ENCODE peak calls at places on chromosome 2, in four cellular contexts. One of them, this sample, is unnamed.
A peak's percentile ranks its signal among the peaks of the same experiment; 100 is the strongest.

GRCh38 chr2:168450171-168450570 is 5.9 kb upstream of the CERS6 start:
- DNase-seq in H1: no peak
- DNase-seq in PC-9: no peak
- DNase-seq in GM23248: no peak
- DNase-seq in this sample: no peak

GRCh38 chr2:237873382-237873781 is 14.0 kb downstream of the RAMP1 start:
- DNase-seq in PC-9: no peak
- DNase-seq in H1: no peak
- DNase-seq in GM23248: no peak
- DNase-seq in this sample: no peak

GRCh38 chr2:43219383-43220228 is 6.8 kb downstream of the ZFP36L2 start:
- DNase-seq in GM23248: peak; percentile 90
- DNase-seq in H1: peak; percentile 76
- DNase-seq in PC-9: peak; percentile 91
- DNase-seq in this sample: no peak

GRCh38 chr2:21251216-21251971 is 127.6 kb downstream of the TDRD15 start:
- DNase-seq in GM23248: no peak
- DNase-seq in H1: no peak
- DNase-seq in PC-9: no peak
- DNase-seq in this sample: no peak

GRCh38 chr2:32553829-32554432 is 73.9 kb upstream of the TTC27 start:
- DNase-seq in H1: no peak
- DNase-seq in PC-9: no peak
- DNase-seq in GM23248: peak; percentile 63
- DNase-seq in this sample: peak; percentile 53

GRCh38 chr2:175175896-175176295 is 5.6 kb downstream of the ATP5MC3 start:
- DNase-seq in GM23248: peak; percentile 21
- DNase-seq in PC-9: no peak
- DNase-seq in H1: no peak
- DNase-seq in this sample: no peak

GRCh38 chr2:136351684-136352083 is 233.7 kb upstream of the CXCR4 start:
- DNase-seq in GM23248: no peak
- DNase-seq in H1: no peak
- DNase-seq in PC-9: no peak
- DNase-seq in this sample: no peak

GRCh38 chr2:70143314-70144150 is 47.3 kb downstream of the C2orf42 start:
- DNase-seq in GM23248: peak; percentile 61
- DNase-seq in H1: no peak
- DNase-seq in PC-9: peak; percentile 58
- DNase-seq in this sample: no peak

GRCh38 chr2:180077295-180077906 is 70.3 kb upstream of the CWC22 start:
- DNase-seq in GM23248: peak; percentile 40
- DNase-seq in H1: no peak
- DNase-seq in PC-9: no peak
- DNase-seq in this sample: no peak

GRCh38 chr2:16072638-16073290 is 132.4 kb downstream of the MYCN start:
- DNase-seq in PC-9: no peak
- DNase-seq in GM23248: no peak
- DNase-seq in H1: no peak
- DNase-seq in this sample: no peak

GRCh38 chr2:102155703-102156515 is 13.4 kb downstream of the IL1R1 start:
- DNase-seq in H1: no peak
- DNase-seq in PC-9: no peak
- DNase-seq in GM23248: peak; percentile 68
- DNase-seq in this sample: no peak

GRCh38 chr2:16149349-16150243 is 209.2 kb downstream of the MYCN start:
- DNase-seq in PC-9: no peak
- DNase-seq in GM23248: no peak
- DNase-seq in H1: peak; percentile 31
- DNase-seq in this sample: no peak

GRCh38 chr2:64951306-64951953 is 37.8 kb upstream of the SLC1A4 start:
- DNase-seq in GM23248: no peak
- DNase-seq in H1: no peak
- DNase-seq in PC-9: no peak
- DNase-seq in this sample: no peak

GRCh38 chr2:20447437-20448245 is 767 bp downstream of the RHOB start:
- DNase-seq in H1: peak; percentile 71
- DNase-seq in PC-9: no peak
- DNase-seq in GM23248: peak; percentile 77
- DNase-seq in this sample: no peak

GRCh38 chr2:63057249-63058148 is 6.9 kb downstream of the OTX1 start:
- DNase-seq in GM23248: no peak
- DNase-seq in PC-9: no peak
- DNase-seq in H1: peak; percentile 68
- DNase-seq in this sample: no peak
- TF ChIP-seq EZH2 in GM23248: no peak
- TF ChIP-seq EZH2 in PC-9: no peak
- TF ChIP-seq EZH2 in H1: peak; percentile 57
- TF ChIP-seq EZH2 in this sample: no peak

DNA sequence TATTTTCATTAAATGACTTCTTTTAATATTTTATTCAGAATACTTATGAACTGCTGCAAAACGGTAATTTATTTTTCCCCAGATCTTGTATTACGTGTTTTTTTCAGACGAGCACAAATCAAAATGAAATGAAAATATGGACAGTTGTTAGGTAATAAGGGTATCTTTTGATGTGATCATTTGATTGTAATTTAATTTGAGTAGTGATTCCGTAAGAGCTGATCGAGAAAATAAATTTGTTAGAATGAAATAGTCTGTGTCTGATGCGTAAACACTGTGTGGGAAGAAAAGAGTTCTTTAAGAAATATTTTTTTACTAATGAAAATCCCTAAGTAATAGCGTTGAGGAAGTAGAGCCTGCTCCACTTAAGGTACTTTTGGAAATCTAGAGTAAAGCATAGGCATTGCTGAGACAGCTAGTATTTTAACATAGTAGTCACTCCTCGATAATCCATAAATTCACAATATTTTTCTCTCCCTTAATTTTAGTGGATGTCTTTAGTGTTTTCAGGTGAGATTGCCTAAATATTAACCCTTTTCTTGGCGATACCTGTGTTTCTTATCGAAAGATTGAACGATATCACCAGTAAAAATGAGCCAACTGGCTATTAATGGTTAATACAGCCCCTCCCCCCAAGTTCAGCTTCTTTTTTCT is 4.5 kb downstream of the POU3F3 start:
- DNase-seq in GM23248: no peak
- DNase-seq in PC-9: no peak
- DNase-seq in H1: no peak
- DNase-seq in this sample: no peak
- TF ChIP-seq EZH2 in GM23248: no peak
- TF ChIP-seq EZH2 in PC-9: no peak
- TF ChIP-seq EZH2 in H1: no peak
- TF ChIP-seq EZH2 in this sample: no peak

DNA sequence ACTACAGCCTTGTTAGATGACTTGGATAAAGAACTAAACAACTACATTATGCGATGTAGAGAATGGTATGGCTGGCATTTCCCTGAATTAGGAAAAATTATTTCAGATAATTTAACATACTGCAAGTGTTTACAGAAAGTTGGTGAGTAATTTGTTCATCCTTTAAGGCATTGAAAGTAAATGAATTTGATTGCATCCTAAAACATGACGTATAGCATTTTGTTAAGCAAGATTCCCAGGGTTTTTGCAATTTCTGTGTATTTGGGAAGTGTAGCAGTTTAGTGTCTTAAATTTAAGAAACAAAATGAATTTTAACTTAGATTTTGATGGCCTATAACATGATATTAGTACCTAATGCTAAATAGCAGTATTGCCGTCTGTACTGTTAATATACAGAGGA is 24.8 kb downstream of the NOP58 start:
- DNase-seq in GM23248: no peak
- DNase-seq in H1: no peak
- DNase-seq in PC-9: no peak
- DNase-seq in this sample: no peak
- TF ChIP-seq EZH2 in GM23248: no peak
- TF ChIP-seq EZH2 in H1: no peak
- TF ChIP-seq EZH2 in PC-9: no peak
- TF ChIP-seq EZH2 in this sample: no peak

DNA sequence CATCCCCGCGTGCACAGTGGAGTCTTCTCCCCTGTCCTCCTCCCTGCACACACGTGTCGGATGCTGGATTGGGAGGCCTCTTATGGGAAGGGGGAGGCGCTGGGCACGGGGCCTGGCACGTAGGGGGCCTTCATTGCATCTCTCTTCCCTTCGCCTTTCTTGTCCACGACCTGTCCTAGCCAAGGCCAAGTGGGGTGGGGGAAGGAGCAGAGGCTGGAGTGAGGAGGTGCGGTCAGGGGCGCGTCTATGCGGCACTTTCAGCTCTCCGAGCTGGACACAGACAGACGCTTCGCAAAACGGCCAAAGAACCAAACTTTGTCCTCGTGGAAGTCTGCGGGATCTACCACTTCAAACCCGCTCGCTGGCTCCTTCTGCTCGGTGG is 13.4 kb downstream of the ALPG start:
- DNase-seq in PC-9: no peak
- DNase-seq in GM23248: no peak
- DNase-seq in H1: no peak
- DNase-seq in this sample: no peak
- TF ChIP-seq EZH2 in PC-9: no peak
- TF ChIP-seq EZH2 in GM23248: peak; percentile 66
- TF ChIP-seq EZH2 in H1: no peak
- TF ChIP-seq EZH2 in this sample: no peak

GRCh38 chr2:113276216-113276905 is 2.4 kb downstream of the PAX8 start:
- DNase-seq in PC-9: no peak
- DNase-seq in H1: no peak
- DNase-seq in GM23248: no peak
- DNase-seq in this sample: no peak
- TF ChIP-seq EZH2 in PC-9: no peak
- TF ChIP-seq EZH2 in H1: peak; percentile 98
- TF ChIP-seq EZH2 in GM23248: peak; percentile 15
- TF ChIP-seq EZH2 in this sample: no peak

GRCh38 chr2:10471956-10472355 is 23.8 kb upstream of the ODC1 start:
- DNase-seq in PC-9: no peak
- DNase-seq in GM23248: no peak
- DNase-seq in H1: no peak
- DNase-seq in this sample: no peak
- TF ChIP-seq EZH2 in PC-9: no peak
- TF ChIP-seq EZH2 in GM23248: no peak
- TF ChIP-seq EZH2 in H1: no peak
- TF ChIP-seq EZH2 in this sample: no peak

GRCh38 chr2:206259615-206260426 is 14.6 kb upstream of the ZDBF2 start:
- DNase-seq in GM23248: no peak
- DNase-seq in H1: no peak
- DNase-seq in PC-9: no peak
- DNase-seq in this sample: no peak
- TF ChIP-seq EZH2 in GM23248: no peak
- TF ChIP-seq EZH2 in H1: peak; percentile 45
- TF ChIP-seq EZH2 in PC-9: no peak
- TF ChIP-seq EZH2 in this sample: no peak

GRCh38 chr2:222290371-222290690 is 8.5 kb downstream of the PAX3 start:
- DNase-seq in GM23248: no peak
- DNase-seq in PC-9: no peak
- DNase-seq in H1: no peak
- DNase-seq in this sample: no peak
- TF ChIP-seq EZH2 in GM23248: no peak
- TF ChIP-seq EZH2 in PC-9: no peak
- TF ChIP-seq EZH2 in H1: no peak
- TF ChIP-seq EZH2 in this sample: no peak

GRCh38 chr2:235263205-235264120 is 230.4 kb upstream of the AGAP1 start:
- DNase-seq in PC-9: peak; percentile 73
- DNase-seq in H1: no peak
- DNase-seq in GM23248: peak; percentile 99
- DNase-seq in this sample: no peak
- TF ChIP-seq EZH2 in PC-9: no peak
- TF ChIP-seq EZH2 in H1: no peak
- TF ChIP-seq EZH2 in GM23248: no peak
- TF ChIP-seq EZH2 in this sample: no peak

GRCh38 chr2:44934024-44934423 is 7.5 kb upstream of the SIX3 start:
- DNase-seq in H1: peak; percentile 73
- DNase-seq in PC-9: no peak
- DNase-seq in GM23248: no peak
- DNase-seq in this sample: no peak

GRCh38 chr2:44932564-44933392 is 8.7 kb upstream of the SIX3 start:
- DNase-seq in H1: peak; percentile 83
- DNase-seq in GM23248: no peak
- DNase-seq in PC-9: no peak
- DNase-seq in this sample: no peak

GRCh38 chr2:44934521-44934961 is 7.0 kb upstream of the SIX3 start:
- DNase-seq in H1: peak; percentile 72
- DNase-seq in GM23248: no peak
- DNase-seq in PC-9: no peak
- DNase-seq in this sample: no peak

GRCh38 chr2:44932079-44932478 is 9.4 kb upstream of the SIX3 start:
- DNase-seq in PC-9: no peak
- DNase-seq in GM23248: no peak
- DNase-seq in H1: peak; percentile 55
- DNase-seq in this sample: no peak

DNA sequence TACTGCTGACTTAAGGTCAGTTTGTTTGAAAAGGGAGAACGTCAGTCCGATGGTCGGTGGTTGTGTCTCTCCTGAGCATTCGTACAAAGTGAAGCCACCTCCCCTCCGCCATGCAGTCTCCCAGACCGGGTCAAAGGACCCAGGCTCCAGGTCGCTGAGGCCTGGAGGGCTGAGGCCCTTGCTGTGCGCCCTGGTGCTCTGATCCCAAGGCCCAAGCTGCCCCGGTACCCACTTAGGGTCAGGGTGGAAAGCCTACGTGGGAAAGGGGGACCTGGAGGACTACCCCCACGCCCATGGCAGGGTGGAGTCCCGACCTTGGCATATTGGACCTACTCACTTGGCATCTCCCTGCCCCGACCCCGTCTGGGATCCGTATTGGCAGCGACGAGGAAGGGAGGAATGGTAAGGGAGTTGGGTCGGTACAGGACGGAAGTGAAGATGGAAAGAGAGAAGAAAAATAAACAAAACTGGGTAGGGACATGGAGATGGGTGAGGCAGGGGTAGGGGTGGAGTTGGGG is 8.0 kb upstream of the SIX3 start:
- DNase-seq in H1: peak; percentile 68
- DNase-seq in GM23248: no peak
- DNase-seq in PC-9: no peak
- DNase-seq in this sample: no peak
- TF ChIP-seq EZH2 in H1: peak; percentile 96
- TF ChIP-seq EZH2 in GM23248: no peak
- TF ChIP-seq EZH2 in PC-9: no peak
- TF ChIP-seq EZH2 in this sample: no peak